ENCODE peak calls at places on chromosomes 6 and 20, in five cellular contexts. One of them, this sample, is unnamed.

GRCh38 chr6:77457720-77458349 is 5.5 kb downstream of the HTR1B start:
- DNase-seq in Ammon's horn: peak; percentile 72
- DNase-seq in left cardiac atrium: peak; percentile 69
- DNase-seq in WERI-Rb-1: peak; percentile 86
- DNase-seq in AG04449: peak; percentile 80
- DNase-seq in this sample: peak; percentile 84

GRCh38 chr6:44064089-44064947 is 62.9 kb downstream of the MRPL14 start:
- DNase-seq in Ammon's horn: no peak
- DNase-seq in WERI-Rb-1: peak; percentile 69
- DNase-seq in left cardiac atrium: peak; percentile 83
- DNase-seq in AG04449: peak; percentile 95
- DNase-seq in this sample: peak; percentile 84

GRCh38 chr6:68235192-68235812 is 399.8 kb upstream of the ADGRB3 start:
- DNase-seq in left cardiac atrium: no peak
- DNase-seq in Ammon's horn: no peak
- DNase-seq in WERI-Rb-1: no peak
- DNase-seq in AG04449: no peak
- DNase-seq in this sample: no peak

GRCh38 chr6:122956376-122956775 is 39.7 kb upstream of the CLVS2 start:
- DNase-seq in AG04449: no peak
- DNase-seq in left cardiac atrium: no peak
- DNase-seq in WERI-Rb-1: no peak
- DNase-seq in Ammon's horn: no peak
- DNase-seq in this sample: no peak

GRCh38 chr6:37791156-37791919 is 28.2 kb upstream of the ZFAND3 start:
- DNase-seq in AG04449: peak; percentile 85
- DNase-seq in Ammon's horn: peak; percentile 97
- DNase-seq in WERI-Rb-1: peak; percentile 99
- DNase-seq in left cardiac atrium: peak; percentile 93
- DNase-seq in this sample: peak; percentile 92

GRCh38 chr6:30325873-30326445 is 768 bp upstream of the TRIM39 start:
- DNase-seq in AG04449: no peak
- DNase-seq in WERI-Rb-1: no peak
- DNase-seq in left cardiac atrium: no peak
- DNase-seq in Ammon's horn: peak; percentile 55
- DNase-seq in this sample: peak; percentile 38

GRCh38 chr6:30555428-30556005 is 772 bp downstream of the GNL1 start:
- DNase-seq in Ammon's horn: peak; percentile 57
- DNase-seq in left cardiac atrium: peak; percentile 70
- DNase-seq in AG04449: no peak
- DNase-seq in WERI-Rb-1: peak; percentile 49
- DNase-seq in this sample: no peak

GRCh38 chr6:165448210-165448609 is 138.8 kb upstream of the C6orf118 start:
- DNase-seq in WERI-Rb-1: no peak
- DNase-seq in Ammon's horn: no peak
- DNase-seq in left cardiac atrium: no peak
- DNase-seq in AG04449: no peak
- DNase-seq in this sample: no peak

GRCh38 chr20:2086980-2087377 is 14.6 kb upstream of the STK35 start:
- DNase-seq in WERI-Rb-1: no peak
- DNase-seq in Ammon's horn: no peak
- DNase-seq in left cardiac atrium: no peak
- DNase-seq in AG04449: no peak
- DNase-seq in this sample: no peak

GRCh38 chr20:49316704-49317103 is 38.8 kb upstream of the ZNFX1 start:
- DNase-seq in left cardiac atrium: no peak
- DNase-seq in WERI-Rb-1: no peak
- DNase-seq in Ammon's horn: no peak
- DNase-seq in AG04449: no peak
- DNase-seq in this sample: no peak

This sample was measured in AG09309.